ENCODE peak calls at places on chromosomes 13 and 19, in five cellular contexts. One of them, this sample, is unnamed.

GRCh38 chr13:30153871-30154426 is 153.4 kb downstream of the KATNAL1 start:
- DNase-seq in brain microvascular endothelial cell: no peak
- DNase-seq in fibroblast of villous mesenchyme: peak
- DNase-seq in foreskin fibroblast: no peak
- DNase-seq in upper lobe of right lung: no peak
- DNase-seq in this sample: no peak

GRCh38 chr19:38319421-38320258 is at the start of gene KCNK6:
- DNase-seq in brain microvascular endothelial cell: no peak
- DNase-seq in fibroblast of villous mesenchyme: peak
- DNase-seq in foreskin fibroblast: no peak
- DNase-seq in upper lobe of right lung: peak
- DNase-seq in this sample: peak

GRCh38 chr13:79398915-79399314 is 7.1 kb downstream of the RBM26 start:
- DNase-seq in upper lobe of right lung: no peak
- DNase-seq in fibroblast of villous mesenchyme: no peak
- DNase-seq in brain microvascular endothelial cell: peak
- DNase-seq in foreskin fibroblast: no peak
- DNase-seq in this sample: no peak

GRCh38 chr19:10655457-10656312 is 1.5 kb downstream of the ILF3 start:
- DNase-seq in upper lobe of right lung: no peak
- DNase-seq in brain microvascular endothelial cell: peak
- DNase-seq in foreskin fibroblast: no peak
- DNase-seq in fibroblast of villous mesenchyme: peak
- DNase-seq in this sample: no peak

GRCh38 chr19:57280913-57281425 is 684 bp downstream of the ZNF460 start:
- DNase-seq in foreskin fibroblast: no peak
- DNase-seq in fibroblast of villous mesenchyme: peak
- DNase-seq in brain microvascular endothelial cell: no peak
- DNase-seq in upper lobe of right lung: no peak
- DNase-seq in this sample: no peak

GRCh38 chr19:39765091-39766076 is 13.3 kb upstream of the LEUTX start:
- DNase-seq in fibroblast of villous mesenchyme: peak
- DNase-seq in upper lobe of right lung: no peak
- DNase-seq in foreskin fibroblast: peak
- DNase-seq in brain microvascular endothelial cell: peak
- DNase-seq in this sample: no peak

GRCh38 chr13:40665061-40665753 is 1.2 kb downstream of the FOXO1 start:
- DNase-seq in brain microvascular endothelial cell: no peak
- DNase-seq in upper lobe of right lung: peak
- DNase-seq in fibroblast of villous mesenchyme: peak
- DNase-seq in foreskin fibroblast: no peak
- DNase-seq in this sample: peak

GRCh38 chr13:113539822-113540221 is 44.7 kb upstream of the TFDP1 start:
- DNase-seq in fibroblast of villous mesenchyme: peak
- DNase-seq in foreskin fibroblast: peak
- DNase-seq in brain microvascular endothelial cell: no peak
- DNase-seq in upper lobe of right lung: peak
- DNase-seq in this sample: no peak

GRCh38 chr19:35462476-35462953 is 14.5 kb downstream of the FFAR2 start:
- DNase-seq in foreskin fibroblast: no peak
- DNase-seq in upper lobe of right lung: no peak
- DNase-seq in fibroblast of villous mesenchyme: no peak
- DNase-seq in brain microvascular endothelial cell: no peak
- DNase-seq in this sample: no peak

GRCh38 chr19:32231691-32232090 is 113.7 kb upstream of the ZNF507 start:
- DNase-seq in brain microvascular endothelial cell: no peak
- DNase-seq in fibroblast of villous mesenchyme: no peak
- DNase-seq in foreskin fibroblast: no peak
- DNase-seq in upper lobe of right lung: no peak
- DNase-seq in this sample: peak

GRCh38 chr19:9586764-9587163 is 2.5 kb upstream of the ZNF121 start:
- DNase-seq in brain microvascular endothelial cell: peak
- DNase-seq in upper lobe of right lung: peak
- DNase-seq in foreskin fibroblast: peak
- DNase-seq in fibroblast of villous mesenchyme: peak
- DNase-seq in this sample: peak

GRCh38 chr13:44756411-44756810 is 180.3 kb upstream of the TSC22D1 start:
- DNase-seq in foreskin fibroblast: no peak
- DNase-seq in brain microvascular endothelial cell: no peak
- DNase-seq in fibroblast of villous mesenchyme: peak
- DNase-seq in upper lobe of right lung: no peak
- DNase-seq in this sample: no peak

GRCh38 chr19:4409123-4409933 is 6.9 kb downstream of the CHAF1A start:
- DNase-seq in foreskin fibroblast: no peak
- DNase-seq in fibroblast of villous mesenchyme: no peak
- DNase-seq in brain microvascular endothelial cell: no peak
- DNase-seq in upper lobe of right lung: no peak
- DNase-seq in this sample: no peak

GRCh38 chr13:79485014-79485441 is 4.1 kb downstream of the NDFIP2 start:
- DNase-seq in fibroblast of villous mesenchyme: peak
- DNase-seq in upper lobe of right lung: no peak
- DNase-seq in foreskin fibroblast: peak
- DNase-seq in brain microvascular endothelial cell: peak
- DNase-seq in this sample: no peak

GRCh38 chr19:49427855-49428546 is 2.8 kb downstream of the GFY start:
- DNase-seq in foreskin fibroblast: no peak
- DNase-seq in brain microvascular endothelial cell: no peak
- DNase-seq in upper lobe of right lung: no peak
- DNase-seq in fibroblast of villous mesenchyme: no peak
- DNase-seq in this sample: no peak

GRCh38 chr13:39374741-39375189 is 228.2 kb downstream of the LHFPL6 start:
- DNase-seq in brain microvascular endothelial cell: no peak
- DNase-seq in foreskin fibroblast: no peak
- DNase-seq in upper lobe of right lung: no peak
- DNase-seq in fibroblast of villous mesenchyme: peak
- DNase-seq in this sample: no peak

GRCh38 chr13:57075588-57075987 is 65.1 kb upstream of the PRR20A start:
- DNase-seq in brain microvascular endothelial cell: no peak
- DNase-seq in fibroblast of villous mesenchyme: no peak
- DNase-seq in foreskin fibroblast: no peak
- DNase-seq in upper lobe of right lung: no peak
- DNase-seq in this sample: no peak

GRCh38 chr13:52156724-52157251 is 2.6 kb downstream of the NEK3 start:
- DNase-seq in brain microvascular endothelial cell: peak
- DNase-seq in upper lobe of right lung: no peak
- DNase-seq in foreskin fibroblast: no peak
- DNase-seq in fibroblast of villous mesenchyme: peak
- DNase-seq in this sample: no peak

GRCh38 chr19:5080030-5080644 is 111.2 kb downstream of the KDM4B start:
- DNase-seq in upper lobe of right lung: no peak
- DNase-seq in fibroblast of villous mesenchyme: no peak
- DNase-seq in brain microvascular endothelial cell: no peak
- DNase-seq in foreskin fibroblast: no peak
- DNase-seq in this sample: no peak

GRCh38 chr19:16234552-16235445 is 37.1 kb downstream of the AP1M1 start:
- DNase-seq in upper lobe of right lung: peak
- DNase-seq in brain microvascular endothelial cell: no peak
- DNase-seq in foreskin fibroblast: no peak
- DNase-seq in fibroblast of villous mesenchyme: no peak
- DNase-seq in this sample: no peak

GRCh38 chr19:16233081-16233776 is 35.5 kb downstream of the AP1M1 start:
- DNase-seq in fibroblast of villous mesenchyme: no peak
- DNase-seq in brain microvascular endothelial cell: no peak
- DNase-seq in foreskin fibroblast: no peak
- DNase-seq in upper lobe of right lung: peak
- DNase-seq in this sample: peak

GRCh38 chr19:16233836-16234551 is 36.3 kb downstream of the AP1M1 start:
- DNase-seq in fibroblast of villous mesenchyme: no peak
- DNase-seq in brain microvascular endothelial cell: no peak
- DNase-seq in foreskin fibroblast: no peak
- DNase-seq in upper lobe of right lung: peak
- DNase-seq in this sample: peak

GRCh38 chr19:16232568-16232967 is 34.9 kb downstream of the AP1M1 start:
- DNase-seq in foreskin fibroblast: no peak
- DNase-seq in fibroblast of villous mesenchyme: no peak
- DNase-seq in upper lobe of right lung: peak
- DNase-seq in brain microvascular endothelial cell: no peak
- DNase-seq in this sample: peak

GRCh38 chr19:16232127-16232526 is 34.4 kb downstream of the AP1M1 start:
- DNase-seq in fibroblast of villous mesenchyme: no peak
- DNase-seq in brain microvascular endothelial cell: no peak
- DNase-seq in foreskin fibroblast: no peak
- DNase-seq in upper lobe of right lung: peak
- DNase-seq in this sample: peak
- TF ChIP-seq CTCF in fibroblast of villous mesenchyme: no peak
- TF ChIP-seq CTCF in brain microvascular endothelial cell: no peak
- TF ChIP-seq CTCF in foreskin fibroblast: no peak
- TF ChIP-seq CTCF in upper lobe of right lung: no peak
- TF ChIP-seq CTCF in this sample: no peak

GRCh38 chr19:29484876-29485275 is 40.9 kb upstream of the VSTM2B start:
- DNase-seq in brain microvascular endothelial cell: no peak
- DNase-seq in foreskin fibroblast: no peak
- DNase-seq in upper lobe of right lung: no peak
- DNase-seq in fibroblast of villous mesenchyme: no peak
- DNase-seq in this sample: no peak

GRCh38 chr19:29487432-29487831 is 38.4 kb upstream of the VSTM2B start:
- DNase-seq in foreskin fibroblast: no peak
- DNase-seq in brain microvascular endothelial cell: no peak
- DNase-seq in fibroblast of villous mesenchyme: no peak
- DNase-seq in upper lobe of right lung: peak
- DNase-seq in this sample: peak

GRCh38 chr19:29483641-29483920 is 42.2 kb upstream of the VSTM2B start:
- DNase-seq in brain microvascular endothelial cell: no peak
- DNase-seq in upper lobe of right lung: no peak
- DNase-seq in foreskin fibroblast: no peak
- DNase-seq in fibroblast of villous mesenchyme: no peak
- DNase-seq in this sample: no peak

GRCh38 chr19:29483944-29484581 is 41.7 kb upstream of the VSTM2B start:
- DNase-seq in fibroblast of villous mesenchyme: no peak
- DNase-seq in foreskin fibroblast: no peak
- DNase-seq in brain microvascular endothelial cell: no peak
- DNase-seq in upper lobe of right lung: peak
- DNase-seq in this sample: no peak

DNA sequence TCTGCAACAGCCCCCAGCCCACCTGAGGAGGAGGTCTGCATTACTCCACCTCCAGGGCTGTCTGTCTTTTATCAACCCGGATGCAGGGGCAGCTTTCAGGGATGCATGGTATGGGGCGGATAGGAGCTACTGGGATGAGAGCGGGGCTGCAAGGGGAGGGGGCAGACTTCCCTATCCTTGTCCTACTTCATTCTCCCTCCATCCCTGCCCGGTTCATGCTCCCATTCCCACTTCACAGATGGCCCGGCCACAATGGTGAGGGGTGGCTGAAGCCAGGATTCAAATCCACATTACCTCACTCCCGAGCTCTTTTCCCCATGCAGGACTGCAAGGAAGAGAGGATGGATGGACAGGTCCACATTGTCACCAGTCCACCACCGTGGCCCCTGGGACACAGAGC is 40.5 kb upstream of the VSTM2B start:
- DNase-seq in upper lobe of right lung: peak
- DNase-seq in brain microvascular endothelial cell: no peak
- DNase-seq in fibroblast of villous mesenchyme: no peak
- DNase-seq in foreskin fibroblast: no peak
- DNase-seq in this sample: peak
- H3K4me3 ChIP-seq in upper lobe of right lung: no peak
- H3K4me3 ChIP-seq in brain microvascular endothelial cell: no peak
- H3K4me3 ChIP-seq in fibroblast of villous mesenchyme: no peak
- H3K4me3 ChIP-seq in foreskin fibroblast: no peak
- H3K4me3 ChIP-seq in this sample: no peak

GRCh38 chr13:110316196-110316595 is 9.1 kb downstream of the COL4A2 start:
- DNase-seq in foreskin fibroblast: no peak
- DNase-seq in fibroblast of villous mesenchyme: no peak
- DNase-seq in brain microvascular endothelial cell: no peak
- DNase-seq in upper lobe of right lung: no peak
- DNase-seq in this sample: peak

GRCh38 chr13:110319397-110319773 is 12.3 kb downstream of the COL4A2 start:
- DNase-seq in foreskin fibroblast: no peak
- DNase-seq in upper lobe of right lung: no peak
- DNase-seq in brain microvascular endothelial cell: no peak
- DNase-seq in fibroblast of villous mesenchyme: no peak
- DNase-seq in this sample: no peak

GRCh38 chr13:110317496-110318195 is 10.6 kb downstream of the COL4A2 start:
- DNase-seq in fibroblast of villous mesenchyme: no peak
- DNase-seq in foreskin fibroblast: no peak
- DNase-seq in upper lobe of right lung: no peak
- DNase-seq in brain microvascular endothelial cell: no peak
- DNase-seq in this sample: no peak

GRCh38 chr13:110318920-110319319 is 11.8 kb downstream of the COL4A2 start:
- DNase-seq in fibroblast of villous mesenchyme: no peak
- DNase-seq in upper lobe of right lung: no peak
- DNase-seq in foreskin fibroblast: no peak
- DNase-seq in brain microvascular endothelial cell: no peak
- DNase-seq in this sample: no peak

DNA sequence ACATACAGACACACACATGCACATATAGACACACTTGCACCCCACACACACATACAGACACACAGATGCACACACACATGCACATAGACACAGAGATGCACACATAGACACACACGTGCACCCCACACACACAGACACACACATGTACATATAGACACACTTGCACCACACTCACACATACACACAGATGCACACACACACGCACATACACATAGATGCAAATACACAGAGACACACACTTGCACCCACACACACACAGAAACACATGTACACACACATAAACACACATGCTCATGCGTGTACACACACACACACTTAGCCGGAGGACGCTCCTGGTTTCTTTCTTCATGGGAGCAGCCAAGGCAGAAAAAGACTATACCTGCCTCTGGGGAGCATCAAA is 10.0 kb downstream of the COL4A2 start:
- DNase-seq in fibroblast of villous mesenchyme: peak
- DNase-seq in brain microvascular endothelial cell: no peak
- DNase-seq in foreskin fibroblast: no peak
- DNase-seq in upper lobe of right lung: no peak
- DNase-seq in this sample: peak
- TF ChIP-seq CTCF in fibroblast of villous mesenchyme: no peak
- TF ChIP-seq CTCF in brain microvascular endothelial cell: no peak
- TF ChIP-seq CTCF in foreskin fibroblast: no peak
- TF ChIP-seq CTCF in upper lobe of right lung: no peak
- TF ChIP-seq CTCF in this sample: no peak

DNA sequence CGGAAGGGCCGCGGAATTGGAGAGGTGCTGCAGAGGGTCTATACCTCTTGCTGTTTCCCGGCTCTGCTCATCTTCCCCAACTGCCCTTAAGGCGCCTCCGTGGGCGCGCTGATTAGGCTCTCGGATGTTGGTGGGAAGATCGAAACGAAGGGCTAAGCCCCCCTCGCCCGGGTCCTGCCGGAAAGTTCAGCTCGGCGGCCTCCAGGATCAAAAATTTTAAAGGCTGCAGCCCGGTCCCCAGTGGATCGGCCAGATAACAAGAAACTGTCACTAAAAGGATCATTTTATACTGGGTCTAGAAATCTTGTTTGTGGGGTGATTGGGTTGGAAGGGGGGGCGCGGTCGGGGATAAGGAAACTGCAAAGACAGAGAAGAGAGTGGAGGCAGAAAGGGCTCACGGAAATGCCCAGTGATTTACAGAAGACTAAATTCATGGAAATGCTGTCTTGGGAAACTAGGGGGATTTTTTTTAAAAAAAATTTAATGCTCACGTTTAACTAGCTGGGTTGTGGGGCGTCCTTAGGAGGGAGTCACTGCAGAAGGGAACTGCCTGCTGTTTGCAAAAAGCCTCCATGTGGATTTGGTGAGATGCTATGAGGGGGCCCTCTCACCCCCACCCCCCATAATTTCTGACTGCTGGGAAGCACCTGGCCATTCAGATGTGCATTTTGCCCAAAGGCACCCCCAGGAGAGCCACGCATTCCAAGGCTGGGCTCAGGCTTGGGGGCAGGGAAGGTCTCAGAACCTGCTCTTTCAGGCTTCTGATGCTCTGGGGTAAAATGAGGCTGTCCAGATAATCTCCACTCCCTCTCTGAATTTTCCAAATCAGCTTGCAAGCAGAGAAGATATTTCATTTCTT is 7.7 kb downstream of the CDX2 start:
- DNase-seq in upper lobe of right lung: no peak
- DNase-seq in brain microvascular endothelial cell: no peak
- DNase-seq in foreskin fibroblast: no peak
- DNase-seq in fibroblast of villous mesenchyme: no peak
- DNase-seq in this sample: peak
- H3K4me3 ChIP-seq in upper lobe of right lung: peak
- H3K4me3 ChIP-seq in brain microvascular endothelial cell: no peak
- H3K4me3 ChIP-seq in foreskin fibroblast: no peak
- H3K4me3 ChIP-seq in fibroblast of villous mesenchyme: no peak
- H3K4me3 ChIP-seq in this sample: no peak

This sample was measured in lower leg skin.